ENCODE peak calls at places on chromosomes 16 and 17, in ten cellular contexts. S is heart right ventricle, A is H54, X is tibial nerve, I is dorsolateral prefrontal cortex, Q is NCI-H1105, F is GM23248, R is NCI-H2029 treated with DMSO at 0.1 percent for 48 hours, H is GM13977, T is GM12878. J is an unnamed sample.

GRCh38 chr17:41692722-41693521 is 4.2 kb downstream of the EIF1 start:
- DNase-seq in S (no peak), A (no peak), X (no peak), I (no peak), Q (no peak), F (peak), R (no peak), H (no peak), T (no peak), J (no peak)

GRCh38 chr17:45745843-45746494 is 38.2 kb upstream of the CRHR1 start:
- DNase-seq in S (no peak), A (no peak), X (no peak), I (no peak), Q (no peak), F (no peak), R (no peak), H (no peak), T (no peak), J (no peak)

GRCh38 chr17:32933881-32934280 is 5.9 kb downstream of the TMEM98 start:
- DNase-seq in S (no peak), A (no peak), X (no peak), I (no peak), Q (no peak), F (peak), R (no peak), H (no peak), T (no peak), J (no peak)

GRCh38 chr16:66617728-66618127 is 13.2 kb downstream of the CMTM3 start:
- DNase-seq in S (no peak), A (no peak), X (no peak), I (no peak), Q (no peak), F (no peak), R (no peak), H (no peak), T (no peak), J (no peak)

GRCh38 chr16:58243528-58244004 is 45.7 kb upstream of the CSNK2A2 start:
- DNase-seq in S (no peak), A (no peak), X (no peak), I (no peak), Q (no peak), F (no peak), R (no peak), H (peak), T (peak), J (peak)

GRCh38 chr17:8420041-8420934 is 15.4 kb upstream of the NDEL1 start:
- DNase-seq in S (peak), A (peak), X (no peak), I (no peak), Q (no peak), F (peak), R (no peak), H (no peak), T (no peak), J (no peak)

GRCh38 chr17:48161127-48161905 is 53.8 kb downstream of the SNX11 start:
- DNase-seq in S (no peak), A (no peak), X (no peak), I (no peak), Q (no peak), F (no peak), R (no peak), H (no peak), T (no peak), J (no peak)

GRCh38 chr17:835263-835662 is 53.1 kb downstream of the MRM3 start:
- DNase-seq in S (no peak), A (peak), X (no peak), I (no peak), Q (no peak), F (peak), R (no peak), H (no peak), T (no peak), J (no peak)

GRCh38 chr17:7060165-7060890 is 16.4 kb upstream of the SLC16A11 start:
- DNase-seq in S (no peak), A (peak), X (no peak), I (no peak), Q (no peak), F (peak), R (no peak), H (no peak), T (no peak), J (no peak)

GRCh38 chr16:7716924-7717323 is 384.3 kb downstream of the RBFOX1 start:
- DNase-seq in S (no peak), A (no peak), X (no peak), I (no peak), Q (no peak), F (no peak), R (no peak), H (no peak), T (no peak), J (no peak)

GRCh38 chr17:62705781-62706597 is 78.5 kb downstream of the MRC2 start:
- DNase-seq in S (no peak), A (no peak), X (no peak), I (peak), Q (peak), F (no peak), R (no peak), H (no peak), T (no peak), J (no peak)

GRCh38 chr17:57365420-57365819 is 109.1 kb downstream of the MSI2 start:
- DNase-seq in S (no peak), A (no peak), X (no peak), I (no peak), Q (no peak), F (peak), R (no peak), H (no peak), T (no peak), J (no peak)

GRCh38 chr17:67542219-67543114 is 165.4 kb downstream of the PITPNC1 start:
- DNase-seq in S (no peak), A (no peak), X (no peak), I (no peak), Q (no peak), F (no peak), R (no peak), H (no peak), T (no peak), J (no peak)

J was measured in GM06990.